ENCODE peak calls at places on chromosomes 1 and 21, in ten cellular contexts. V is omental fat pad; F is HTR-8/SVneo; Q is NCI-H1048; M is left colon; Z is NCI-H1105 treated with DMSO at 0.1 percent for 48 hours; L is CD8-positive, alpha-beta T cell; T is endodermal cell; N is NCI-H510A treated with DMSO at 0.1 percent for 48 hours; B is MG63. J is an unnamed sample.

GRCh38 chr1:186680031-186681012 is at the start of gene PTGS2:
- DNase-seq in F (peak), M (peak), Q (peak), Z (peak), V (peak), B (peak), T (peak), L (no peak), N (peak), J (peak)

GRCh38 chr1:214379254-214379970 is 98.5 kb downstream of the SMYD2 start:
- DNase-seq in F (no peak), M (no peak), B (no peak), V (no peak), Z (no peak), N (no peak), T (peak), L (no peak), Q (no peak), J (no peak)

GRCh38 chr1:24724345-24725208 is 20.7 kb upstream of the CLIC4 start:
- DNase-seq in F (peak), M (no peak), Q (no peak), V (no peak), B (peak), T (peak), N (no peak), L (no peak), Z (no peak), J (no peak)

GRCh38 chr1:22551591-22552370 is 11.5 kb upstream of the EPHA8 start:
- DNase-seq in N (no peak), V (no peak), Q (no peak), M (no peak), B (no peak), Z (no peak), F (no peak), L (no peak), T (no peak), J (no peak)

GRCh38 chr1:237913345-237913744 is 22.6 kb upstream of the ZP4 start:
- DNase-seq in Q (no peak), L (no peak), T (no peak), F (no peak), V (no peak), B (no peak), N (no peak), Z (no peak), M (no peak), J (no peak)

GRCh38 chr1:112605633-112606327 is 13.2 kb downstream of the ST7L start:
- DNase-seq in Q (no peak), N (no peak), Z (no peak), V (no peak), T (no peak), B (no peak), M (no peak), L (no peak), F (no peak), J (no peak)

GRCh38 chr1:83901547-83902155 is 97.3 kb downstream of the TTLL7 start:
- DNase-seq in Q (no peak), F (peak), T (no peak), M (peak), N (peak), L (no peak), B (peak), Z (no peak), V (no peak), J (no peak)

GRCh38 chr1:157490337-157491165 is 61.8 kb downstream of the FCRL5 start:
- DNase-seq in Q (peak), N (peak), T (peak), L (no peak), V (peak), B (peak), F (peak), M (peak), Z (peak), J (no peak)

GRCh38 chr21:26732442-26733221 is 112.6 kb downstream of the ADAMTS1 start:
- DNase-seq in F (peak), B (no peak), Q (no peak), M (peak), N (no peak), Z (no peak), L (no peak), V (no peak), T (peak), J (no peak)

GRCh38 chr1:1425753-1426495 is 4.8 kb upstream of the ANKRD65 start:
- DNase-seq in B (no peak), M (no peak), N (peak), F (no peak), Q (no peak), Z (no peak), L (no peak), T (peak), V (no peak), J (no peak)

J was measured in SK-N-MC.